ENCODE peak calls at places on chromosomes 1 and 21, in four cellular contexts. F is HepG2, K is GM12878, U is K562. H is an unnamed sample.

GRCh38 chr1:210239295-210240155 is 6.9 kb downstream of the SERTAD4 start:
- DNase-seq in F (peak; percentile 16), K (no peak), U (peak; percentile 26), H (peak; percentile 59)

GRCh38 chr1:207813946-207814345 is 62.1 kb downstream of the CD46 start:
- DNase-seq in F (no peak), K (no peak), U (no peak), H (no peak)

GRCh38 chr1:1596493-1597274 is 3.3 kb downstream of the FNDC10 start:
- DNase-seq in F (no peak), K (no peak), U (no peak), H (no peak)

GRCh38 chr1:200343874-200344273 is 66.0 kb downstream of the ZNF281 start:
- DNase-seq in F (no peak), K (no peak), U (no peak), H (no peak)

GRCh38 chr1:77831566-77831965 is 52.1 kb downstream of the MIGA1 start:
- DNase-seq in F (no peak), K (no peak), U (no peak), H (no peak)

GRCh38 chr1:166084613-166085012 is 82.2 kb downstream of the FAM78B start:
- DNase-seq in F (no peak), K (no peak), U (no peak), H (no peak)

GRCh38 chr1:112508242-112509004 is at the start of gene WNT2B:
- DNase-seq in F (peak; percentile 6), K (no peak), U (peak; percentile 30), H (peak; percentile 67)

GRCh38 chr21:27570306-27570868 is 603.5 kb upstream of the ADAMTS5 start:
- DNase-seq in F (no peak), K (no peak), U (no peak), H (no peak)

GRCh38 chr1:25847929-25848328 is 11.3 kb downstream of the AUNIP start:
- DNase-seq in F (no peak), K (no peak), U (no peak), H (no peak)
- TF ChIP-seq FOXM1 in F (no peak), K (no peak), U (no peak), H (no peak)

DNA sequence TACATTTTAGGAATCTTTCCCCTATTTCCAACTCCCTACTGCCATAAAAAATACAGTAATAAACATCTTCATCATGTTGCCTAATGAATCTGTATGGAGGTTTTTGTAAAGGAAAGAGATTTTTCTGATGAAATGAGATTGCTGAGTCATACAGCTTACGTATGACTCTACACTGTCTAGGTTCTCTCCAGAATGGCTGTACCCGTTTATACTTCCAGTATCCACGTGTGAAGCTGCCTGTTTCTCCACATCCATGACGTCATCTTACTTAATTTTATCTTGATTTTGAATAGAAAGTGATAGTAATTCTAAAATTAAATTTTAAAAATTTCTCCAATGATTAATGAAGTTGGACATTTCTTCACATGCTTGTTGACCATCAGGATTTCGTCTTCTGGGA is 103.7 kb downstream of the COQ8A start:
- DNase-seq in F (no peak), K (no peak), U (peak; percentile 24), H (no peak)
- TF ChIP-seq FOXK2 in F (no peak), K (no peak), U (no peak), H (no peak)

DNA sequence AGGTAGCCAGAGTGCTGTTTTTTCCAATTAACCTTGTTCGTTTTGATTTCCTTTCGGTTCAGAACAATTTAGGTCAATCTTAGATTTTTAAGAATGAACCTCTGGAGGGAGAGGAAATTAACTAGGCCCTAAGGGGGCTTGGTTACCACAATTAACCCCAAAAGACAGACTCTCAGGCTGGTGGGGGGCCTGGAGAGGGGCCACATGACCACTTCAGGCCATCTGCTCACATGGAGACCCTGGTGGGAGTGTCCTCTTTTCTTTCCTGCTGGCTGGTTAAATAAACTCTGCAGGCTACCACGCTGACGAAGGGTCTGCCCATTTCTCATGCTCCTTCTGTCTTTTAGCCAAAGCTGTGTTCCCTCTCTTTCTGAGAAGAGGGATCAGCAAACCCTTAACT is 58.3 kb downstream of the KIF26B start:
- DNase-seq in F (no peak), K (no peak), U (no peak), H (no peak)
- TF ChIP-seq FOXM1 in F (no peak), K (no peak), U (no peak), H (no peak)

GRCh38 chr1:201806801-201807200 is 22.2 kb upstream of the IPO9 start:
- DNase-seq in F (no peak), K (no peak), U (no peak), H (no peak)

GRCh38 chr1:201809876-201810275 is 19.1 kb upstream of the IPO9 start:
- DNase-seq in F (no peak), K (no peak), U (no peak), H (no peak)

GRCh38 chr1:201810466-201811216 is 18.3 kb upstream of the IPO9 start:
- DNase-seq in F (no peak), K (no peak), U (no peak), H (no peak)

GRCh38 chr1:201807958-201808632 is 20.9 kb upstream of the IPO9 start:
- DNase-seq in F (no peak), K (no peak), U (no peak), H (no peak)

GRCh38 chr1:201808633-201808990 is 20.3 kb upstream of the IPO9 start:
- DNase-seq in F (no peak), K (no peak), U (no peak), H (no peak)
- TF ChIP-seq FOXK2 in F (no peak), K (no peak), U (no peak), H (no peak)

GRCh38 chr1:53470155-53470554 is 11.0 kb downstream of the DMRTB1 start:
- DNase-seq in F (peak; percentile 42), K (no peak), U (peak; percentile 69), H (peak; percentile 95)
- TF ChIP-seq FOXM1 in F (no peak), K (no peak), U (no peak), H (no peak)

DNA sequence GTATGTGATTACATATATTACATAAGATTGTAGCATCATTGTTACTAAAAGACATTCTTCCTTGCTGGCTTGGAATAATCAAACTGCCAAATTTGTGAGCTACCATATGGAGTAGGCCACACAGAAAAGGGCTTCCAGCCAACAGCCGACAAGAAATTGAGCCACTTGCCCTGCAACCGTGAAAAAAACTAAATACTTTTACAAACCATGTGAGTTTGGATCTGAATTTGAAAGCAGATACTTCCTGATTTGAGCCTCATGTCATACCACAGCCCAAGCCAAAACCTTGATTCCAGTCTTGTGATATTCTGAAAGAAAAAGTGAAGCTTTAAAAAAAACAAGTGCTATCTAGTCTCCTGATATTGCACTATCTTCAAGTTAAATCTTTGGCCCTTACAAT is 55.6 kb upstream of the PRMT6 start:
- DNase-seq in F (no peak), K (no peak), U (no peak), H (no peak)
- TF ChIP-seq FOXK2 in F (no peak), K (no peak), U (no peak), H (no peak)